ENCODE peak calls at places on chromosome 2, in nine cellular contexts. O, C, W, X, E, B, J, D and L are unnamed samples.

GRCh38 chr2:235940330-235940729 is 227.9 kb downstream of the GBX2 start:
- DNase-seq in O (peak), C (peak), W (peak), X (peak), E (peak), B (no peak), J (peak), D (peak), L (no peak)

GRCh38 chr2:226791056-226791486 is 8.5 kb downstream of the IRS1 start:
- DNase-seq in O (no peak), C (peak), W (no peak), X (no peak), E (peak), B (no peak), J (peak), D (peak), L (peak)

GRCh38 chr2:26224095-26224494 is 20.3 kb downstream of the HADHA start:
- DNase-seq in O (no peak), C (no peak), W (no peak), X (no peak), E (no peak), B (no peak), J (no peak), D (no peak), L (no peak)

GRCh38 chr2:189115126-189115525 is 64.4 kb downstream of the COL5A2 start:
- DNase-seq in O (peak), C (peak), W (peak), X (no peak), E (no peak), B (no peak), J (no peak), D (no peak), L (no peak)

GRCh38 chr2:110748489-110748867 is 16.1 kb downstream of the ACOXL start:
- DNase-seq in O (no peak), C (no peak), W (peak), X (no peak), E (no peak), B (no peak), J (no peak), D (no peak), L (no peak)

GRCh38 chr2:98519156-98519555 is 74.5 kb downstream of the INPP4A start:
- DNase-seq in O (peak), C (no peak), W (no peak), X (no peak), E (no peak), B (no peak), J (no peak), D (no peak), L (no peak)

GRCh38 chr2:11411768-11412448 is 54.1 kb downstream of the E2F6 start:
- DNase-seq in O (peak), C (peak), W (peak), X (no peak), E (peak), B (peak), J (no peak), D (peak), L (no peak)

GRCh38 chr2:21715865-21716264 is 592.1 kb downstream of the TDRD15 start:
- DNase-seq in O (no peak), C (no peak), W (no peak), X (no peak), E (no peak), B (no peak), J (no peak), D (no peak), L (no peak)

GRCh38 chr2:5473596-5473995 is 218.6 kb upstream of the SOX11 start:
- DNase-seq in O (no peak), C (no peak), W (no peak), X (no peak), E (no peak), B (no peak), J (no peak), D (no peak), L (no peak)

GRCh38 chr2:61660511-61661388 is 122.6 kb upstream of the XPO1 start:
- DNase-seq in O (peak), C (peak), W (no peak), X (no peak), E (peak), B (no peak), J (no peak), D (peak), L (no peak)

GRCh38 chr2:40734797-40735196 is 282.9 kb upstream of the SLC8A1 start:
- DNase-seq in O (peak), C (peak), W (peak), X (no peak), E (peak), B (no peak), J (no peak), D (peak), L (no peak)

GRCh38 chr2:23390152-23390551 is 5.2 kb downstream of the KLHL29 start:
- DNase-seq in O (no peak), C (no peak), W (no peak), X (no peak), E (no peak), B (no peak), J (no peak), D (no peak), L (no peak)

GRCh38 chr2:147483293-147483669 is 361.5 kb upstream of the ACVR2A start:
- DNase-seq in O (no peak), C (no peak), W (no peak), X (no peak), E (no peak), B (no peak), J (no peak), D (no peak), L (no peak)

GRCh38 chr2:23762141-23762540 is 164.8 kb downstream of the ATAD2B start:
- DNase-seq in O (no peak), C (no peak), W (no peak), X (no peak), E (peak), B (no peak), J (no peak), D (no peak), L (no peak)

GRCh38 chr2:173578404-173579092 is 223.9 kb downstream of the CDCA7 start:
- DNase-seq in O (peak), C (no peak), W (no peak), X (no peak), E (no peak), B (no peak), J (no peak), D (no peak), L (no peak)

GRCh38 chr2:121839584-121839983 is 84.1 kb downstream of the TSN start:
- DNase-seq in O (no peak), C (no peak), W (no peak), X (no peak), E (no peak), B (no peak), J (no peak), D (no peak), L (no peak)

GRCh38 chr2:3741372-3741771 is 38.0 kb downstream of the DCDC2C start:
- DNase-seq in O (no peak), C (no peak), W (no peak), X (no peak), E (no peak), B (no peak), J (no peak), D (no peak), L (no peak)

GRCh38 chr2:62306751-62307468 is 111.0 kb downstream of the B3GNT2 start:
- DNase-seq in O (no peak), C (peak), W (no peak), X (peak), E (peak), B (no peak), J (no peak), D (peak), L (no peak)

GRCh38 chr2:189407161-189407943 is 33.9 kb upstream of the WDR75 start:
- DNase-seq in O (peak), C (peak), W (peak), X (no peak), E (peak), B (no peak), J (no peak), D (peak), L (no peak)

GRCh38 chr2:32706815-32707214 is 79.0 kb downstream of the TTC27 start:
- DNase-seq in O (no peak), C (no peak), W (no peak), X (no peak), E (no peak), B (no peak), J (no peak), D (no peak), L (no peak)

GRCh38 chr2:199470672-199471442 is 13.1 kb upstream of the SATB2 start:
- DNase-seq in O (peak), C (no peak), W (no peak), X (no peak), E (no peak), B (no peak), J (no peak), D (no peak), L (no peak)

GRCh38 chr2:161269111-161269510 is 39.1 kb upstream of the PSMD14 start:
- DNase-seq in O (no peak), C (no peak), W (no peak), X (no peak), E (no peak), B (no peak), J (no peak), D (no peak), L (no peak)

GRCh38 chr2:157257312-157258252 is at the start of gene GALNT5:
- DNase-seq in O (peak), C (peak), W (peak), X (no peak), E (peak), B (peak), J (no peak), D (peak), L (no peak)

GRCh38 chr2:179240481-179241451 is 23.9 kb downstream of the SESTD1 start:
- DNase-seq in O (no peak), C (no peak), W (no peak), X (no peak), E (no peak), B (no peak), J (no peak), D (no peak), L (no peak)

GRCh38 chr2:26246818-26247217 is 2.1 kb downstream of the HADHB start:
- DNase-seq in O (peak), C (peak), W (no peak), X (no peak), E (peak), B (no peak), J (no peak), D (no peak), L (no peak)

GRCh38 chr2:28408764-28409599 is 16.3 kb downstream of the FOSL2 start:
- DNase-seq in O (peak), C (peak), W (no peak), X (peak), E (peak), B (no peak), J (peak), D (peak), L (peak)

GRCh38 chr2:146821836-146822316 is 1023.0 kb upstream of the ACVR2A start:
- DNase-seq in O (peak), C (peak), W (peak), X (no peak), E (peak), B (no peak), J (no peak), D (peak), L (no peak)

GRCh38 chr2:234302664-234302991 is 194.3 kb downstream of the ARL4C start:
- DNase-seq in O (no peak), C (no peak), W (no peak), X (no peak), E (no peak), B (no peak), J (no peak), D (no peak), L (no peak)

GRCh38 chr2:235639387-235639786 is 145.5 kb downstream of the AGAP1 start:
- DNase-seq in O (peak), C (peak), W (peak), X (no peak), E (peak), B (no peak), J (no peak), D (peak), L (no peak)

GRCh38 chr2:145777297-145777696 is 1257.4 kb upstream of the ZEB2 start:
- DNase-seq in O (no peak), C (peak), W (no peak), X (no peak), E (peak), B (no peak), J (no peak), D (peak), L (no peak)

GRCh38 chr2:138071720-138072719 is 107.7 kb downstream of the HNMT start:
- DNase-seq in O (peak), C (peak), W (no peak), X (no peak), E (peak), B (no peak), J (no peak), D (no peak), L (no peak)

GRCh38 chr2:215022418-215022817 is 116.0 kb downstream of the ABCA12 start:
- DNase-seq in O (peak), C (peak), W (peak), X (no peak), E (no peak), B (no peak), J (no peak), D (peak), L (no peak)

GRCh38 chr2:206154197-206154596 is 5.0 kb downstream of the NDUFS1 start:
- DNase-seq in O (no peak), C (peak), W (no peak), X (no peak), E (peak), B (no peak), J (no peak), D (no peak), L (no peak)

GRCh38 chr2:216516730-216517350 is 18.2 kb downstream of the RPL37A start:
- DNase-seq in O (peak), C (peak), W (no peak), X (no peak), E (peak), B (no peak), J (no peak), D (no peak), L (no peak)

GRCh38 chr2:96109931-96110511 is 6.3 kb downstream of the ADRA2B start:
- DNase-seq in O (no peak), C (no peak), W (no peak), X (peak), E (no peak), B (no peak), J (peak), D (no peak), L (peak)

GRCh38 chr2:96112501-96113366 is 3.6 kb downstream of the ADRA2B start:
- DNase-seq in O (no peak), C (no peak), W (no peak), X (peak), E (no peak), B (no peak), J (peak), D (no peak), L (no peak)

GRCh38 chr2:96111823-96112500 is 4.4 kb downstream of the ADRA2B start:
- DNase-seq in O (no peak), C (no peak), W (no peak), X (peak), E (no peak), B (no peak), J (peak), D (no peak), L (peak)

GRCh38 chr2:96110621-96111256 is 5.6 kb downstream of the ADRA2B start:
- DNase-seq in O (no peak), C (no peak), W (no peak), X (peak), E (no peak), B (no peak), J (no peak), D (no peak), L (no peak)

GRCh38 chr2:96111257-96111640 is 5.1 kb downstream of the ADRA2B start:
- DNase-seq in O (no peak), C (no peak), W (no peak), X (no peak), E (no peak), B (no peak), J (no peak), D (no peak), L (no peak)
- TF ChIP-seq CTCF in O (no peak), C (no peak), W (no peak), X (no peak), E (no peak), B (no peak), J (no peak), D (no peak), L (no peak)

GRCh38 chr2:172101707-172102158 is 967 bp downstream of the DLX2 start:
- DNase-seq in O (no peak), C (no peak), W (no peak), X (peak), E (no peak), B (no peak), J (no peak), D (no peak), L (peak)

GRCh38 chr2:172103471-172104292 is 982 bp upstream of the DLX2 start:
- DNase-seq in O (peak), C (peak), W (peak), X (peak), E (peak), B (peak), J (peak), D (peak), L (peak)

GRCh38 chr2:172102159-172102857 is 392 bp downstream of the DLX2 start:
- DNase-seq in O (peak), C (no peak), W (no peak), X (peak), E (peak), B (peak), J (no peak), D (no peak), L (no peak)

GRCh38 chr2:172101008-172101706 is 1.5 kb downstream of the DLX2 start:
- DNase-seq in O (peak), C (no peak), W (no peak), X (no peak), E (no peak), B (no peak), J (no peak), D (no peak), L (no peak)

DNA sequence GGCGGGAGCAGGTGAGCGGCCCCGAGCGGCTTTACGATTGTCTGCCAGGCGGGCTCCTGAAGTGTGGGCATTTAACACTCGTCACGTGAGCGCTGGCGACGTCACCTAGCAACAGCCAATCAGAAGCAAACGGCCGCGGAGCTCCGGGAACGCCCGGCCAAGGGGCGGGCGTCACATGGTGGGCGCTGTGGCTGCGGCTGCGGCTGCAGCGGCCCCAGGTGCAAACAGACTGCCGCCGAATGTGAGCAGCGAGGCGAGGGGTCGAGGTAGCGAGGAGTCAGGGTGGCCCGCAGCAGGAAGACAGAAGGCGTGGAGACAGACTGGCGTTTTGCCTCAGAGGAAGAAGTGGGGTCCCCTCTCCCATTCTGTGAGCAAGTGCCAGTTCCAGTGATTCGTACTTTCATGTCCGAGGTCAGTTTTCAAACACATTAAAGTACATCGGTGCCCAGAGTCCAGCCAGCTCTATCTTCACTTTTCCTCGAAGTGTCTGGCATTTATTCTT is at the start of gene DLX2:
- DNase-seq in O (peak), C (peak), W (peak), X (peak), E (peak), B (peak), J (peak), D (peak), L (peak)
- TF ChIP-seq CTCF in O (no peak), C (no peak), W (no peak), X (no peak), E (no peak), B (no peak), J (no peak), D (no peak), L (no peak)

DNA sequence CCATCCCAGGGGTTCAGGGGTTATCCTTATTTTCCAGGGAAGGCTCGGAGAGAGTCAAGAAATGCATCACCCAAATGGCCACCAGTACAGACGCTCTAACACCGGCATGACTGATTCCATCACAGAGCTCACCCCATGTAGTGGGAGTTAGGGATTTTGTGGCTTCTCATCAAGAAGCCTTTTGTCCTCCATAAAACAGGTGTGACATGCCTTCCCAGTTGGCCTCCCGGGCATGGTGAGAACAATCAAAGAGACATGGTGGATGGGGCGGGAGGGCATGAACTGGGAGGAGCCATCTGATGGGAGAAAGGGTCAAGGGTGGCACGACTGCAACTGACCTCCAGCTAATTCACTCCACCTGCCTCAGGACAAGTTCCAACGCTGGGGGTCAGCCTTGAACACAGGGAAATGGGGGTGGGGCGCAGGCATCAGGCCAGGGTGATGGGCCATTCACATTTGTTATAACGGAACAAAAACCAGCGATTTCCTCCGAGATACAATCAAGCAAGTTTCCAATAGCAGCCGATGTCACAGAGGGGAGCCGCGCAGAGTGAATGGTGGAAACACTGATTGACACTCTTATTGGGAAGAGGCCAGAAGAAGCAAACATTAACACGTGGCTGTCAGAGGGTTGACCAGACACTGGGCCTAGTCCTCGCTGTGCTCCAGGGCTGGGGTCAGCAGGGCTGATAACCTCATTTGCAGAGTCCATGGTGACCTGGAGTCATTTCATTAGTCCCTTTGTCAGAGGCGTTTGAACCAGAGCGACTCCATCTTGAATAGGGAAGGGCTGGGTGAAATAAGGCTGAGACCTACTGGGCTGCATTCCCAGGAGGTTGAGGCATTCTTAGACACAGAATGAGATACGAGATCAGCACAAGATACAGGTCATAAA is 80.5 kb upstream of the HPCAL1 start:
- DNase-seq in O (no peak), C (no peak), W (no peak), X (peak), E (no peak), B (no peak), J (peak), D (no peak), L (peak)
- TF ChIP-seq CTCF in O (no peak), C (no peak), W (no peak), X (no peak), E (no peak), B (no peak), J (no peak), D (no peak), L (no peak)

DNA sequence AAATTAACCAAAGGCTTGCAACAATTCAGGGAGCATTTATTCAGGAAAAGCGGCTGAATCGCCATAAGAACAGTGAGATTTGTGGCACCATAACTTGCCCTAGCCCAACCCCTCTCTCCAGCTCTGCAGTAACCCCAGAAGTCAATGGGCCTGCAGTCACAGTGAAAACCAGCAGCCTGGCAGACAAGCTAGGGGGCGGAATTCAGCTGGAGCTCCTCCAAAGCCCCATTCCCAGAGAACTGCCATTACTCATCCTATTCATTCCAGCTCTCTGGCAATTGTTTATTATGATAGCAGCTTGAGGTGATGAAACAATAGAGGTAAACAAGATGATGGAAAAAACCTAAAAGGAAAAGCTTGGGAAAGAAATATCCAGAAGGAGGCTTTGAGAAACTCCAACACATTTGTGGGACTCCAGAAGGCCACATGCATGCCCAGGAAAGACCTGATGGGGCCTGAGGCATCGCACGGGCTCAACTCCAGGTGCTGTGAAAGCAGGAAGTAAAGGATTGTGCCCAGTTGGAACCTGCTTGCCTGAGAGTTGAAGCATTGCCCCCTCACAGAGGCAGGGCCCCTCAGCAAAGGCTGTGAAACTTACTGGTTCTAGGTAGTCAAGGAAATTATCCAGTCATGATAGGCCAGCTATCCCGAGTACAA is 126.8 kb downstream of the TWIST2 start:
- DNase-seq in O (peak), C (peak), W (peak), X (no peak), E (peak), B (no peak), J (no peak), D (peak), L (no peak)
- TF ChIP-seq CTCF in O (peak), C (peak), W (peak), X (no peak), E (peak), B (no peak), J (no peak), D (peak), L (no peak)

GRCh38 chr2:177812713-177813396 is 259.7 kb downstream of the PDE11A start:
- DNase-seq in O (no peak), C (no peak), W (no peak), X (no peak), E (no peak), B (no peak), J (no peak), D (no peak), L (no peak)
- TF ChIP-seq CTCF in O (no peak), C (no peak), W (no peak), X (no peak), E (no peak), B (no peak), J (no peak), D (no peak), L (no peak)